ENCODE peak calls at places on chromosomes 13 and 19, in nine cellular contexts. R is DMS153; X is ecto neural progenitor cell; T is NCI-H1105 treated with DMSO at 0.1 percent for 48 hours; U is upper lobe of left lung; D is fibroblast of lung; G is T-helper 1 cell; A is activated CD4-positive, alpha-beta T cell treated with anti-CD3 and anti-CD28 coated beads, Interleukin-2, amount 10 ng/mL, durations not matched to agents 7 days and 5 days; H is GDM1. J is an unnamed sample.

GRCh38 chr13:110259651-110260050 is 47.3 kb downstream of the COL4A1 start:
- DNase-seq in T (no peak), A (no peak), G (no peak), X (no peak), H (no peak), U (no peak), D (no peak), R (no peak), J (no peak)

GRCh38 chr19:48513289-48514122 is 1.9 kb upstream of the LMTK3 start:
- DNase-seq in U (peak), R (peak), A (peak), T (peak), D (peak), G (no peak), H (peak), X (peak), J (peak)

GRCh38 chr19:30093966-30094770 is 152.1 kb downstream of the URI1 start:
- DNase-seq in H (no peak), R (no peak), G (no peak), U (peak), T (no peak), D (no peak), A (no peak), X (no peak), J (no peak)

GRCh38 chr19:58518261-58519086 is 1.1 kb downstream of the ZBTB45 start:
- DNase-seq in G (no peak), H (no peak), U (no peak), R (no peak), X (no peak), T (no peak), A (no peak), D (no peak), J (no peak)

GRCh38 chr19:17751103-17751911 is at the start of gene FCHO1:
- DNase-seq in A (peak), T (no peak), H (no peak), R (no peak), D (no peak), G (peak), X (peak), U (peak), J (no peak)

GRCh38 chr13:44140146-44140545 is 233.5 kb upstream of the SERP2 start:
- DNase-seq in H (no peak), T (peak), D (no peak), X (no peak), U (no peak), A (no peak), G (no peak), R (peak), J (no peak)

GRCh38 chr13:108609353-108609752 is 20.1 kb upstream of the MYO16 start:
- DNase-seq in R (no peak), T (peak), A (no peak), X (no peak), D (peak), U (no peak), H (no peak), G (no peak), J (no peak)

GRCh38 chr13:47039106-47039505 is 142.3 kb upstream of the HTR2A start:
- DNase-seq in G (no peak), D (peak), U (no peak), A (no peak), T (no peak), R (no peak), X (no peak), H (no peak), J (no peak)

GRCh38 chr13:25380082-25380481 is 8.3 kb downstream of the ATP8A2 start:
- DNase-seq in H (no peak), R (no peak), D (no peak), U (no peak), A (no peak), X (no peak), T (no peak), G (no peak), J (no peak)

GRCh38 chr13:98523455-98524102 is 53.3 kb downstream of the STK24 start:
- DNase-seq in T (no peak), H (no peak), X (no peak), G (no peak), R (no peak), A (no peak), U (no peak), D (no peak), J (no peak)

GRCh38 chr19:246551-246950 is 44.7 kb downstream of the PLPP2 start:
- DNase-seq in R (no peak), X (no peak), A (no peak), G (no peak), D (no peak), T (no peak), H (no peak), U (peak), J (no peak)

GRCh38 chr19:39200066-39200817 is 3.5 kb downstream of the NCCRP1 start:
- DNase-seq in U (peak), X (no peak), R (no peak), D (no peak), A (no peak), G (no peak), T (no peak), H (no peak), J (no peak)

GRCh38 chr19:18591735-18592385 is 3.3 kb downstream of the REX1BD start:
- DNase-seq in X (no peak), R (no peak), T (no peak), G (no peak), H (no peak), A (no peak), U (peak), D (no peak), J (no peak)

GRCh38 chr13:26887594-26887993 is 127.0 kb upstream of the GPR12 start:
- DNase-seq in X (no peak), H (no peak), G (no peak), R (no peak), T (no peak), U (no peak), D (no peak), A (no peak), J (no peak)

GRCh38 chr19:57830071-57830602 is at the start of gene ZNF587B:
- DNase-seq in D (peak), U (no peak), H (no peak), G (no peak), X (peak), R (no peak), T (peak), A (peak), J (no peak)

GRCh38 chr19:1067341-1068103 is 555 bp downstream of the ARHGAP45 start:
- DNase-seq in R (no peak), D (no peak), H (no peak), G (peak), X (no peak), U (peak), A (no peak), T (no peak), J (peak)

GRCh38 chr13:113022391-113023216 is 53.6 kb downstream of the MCF2L start:
- DNase-seq in R (no peak), A (no peak), H (no peak), U (peak), T (no peak), G (no peak), X (peak), D (no peak), J (no peak)

GRCh38 chr13:73835138-73835721 is 299.0 kb downstream of the KLF12 start:
- DNase-seq in D (peak), R (peak), U (no peak), G (no peak), X (no peak), H (no peak), T (peak), A (no peak), J (peak)

GRCh38 chr13:38577048-38577447 is 109.8 kb upstream of the FREM2 start:
- DNase-seq in U (no peak), G (no peak), T (no peak), R (no peak), X (no peak), A (no peak), D (peak), H (no peak), J (no peak)

GRCh38 chr13:46593403-46593802 is 40.4 kb downstream of the LRCH1 start:
- DNase-seq in H (no peak), A (peak), G (no peak), X (no peak), D (no peak), U (peak), R (no peak), T (no peak), J (no peak)

GRCh38 chr13:76523740-76524382 is 362.3 kb downstream of the KCTD12 start:
- DNase-seq in T (no peak), A (no peak), X (no peak), U (no peak), H (no peak), R (no peak), G (no peak), D (no peak), J (no peak)

GRCh38 chr19:9827325-9828238 is at the start of gene UBL5:
- DNase-seq in H (peak), T (peak), G (peak), U (peak), R (peak), X (peak), A (peak), D (peak), J (peak)

GRCh38 chr19:16429066-16429758 is 42.6 kb downstream of the EPS15L1 start:
- DNase-seq in U (peak), D (no peak), H (no peak), A (no peak), R (peak), T (peak), G (no peak), X (no peak), J (no peak)

GRCh38 chr19:55005684-55006488 is 32.2 kb downstream of the GP6 start:
- DNase-seq in U (no peak), A (peak), G (peak), H (peak), D (peak), R (peak), X (peak), T (peak), J (peak)

GRCh38 chr19:19655051-19655594 is 8.4 kb downstream of the ATP13A1 start:
- DNase-seq in U (peak), X (no peak), D (no peak), A (no peak), H (no peak), T (no peak), G (no peak), R (no peak), J (no peak)

GRCh38 chr19:29448046-29448445 is 77.7 kb upstream of the VSTM2B start:
- DNase-seq in A (no peak), D (no peak), U (no peak), G (no peak), T (no peak), H (no peak), R (no peak), X (peak), J (no peak)

GRCh38 chr19:56085571-56086275 is 35.4 kb downstream of the ZNF787 start:
- DNase-seq in G (no peak), X (no peak), U (no peak), R (no peak), A (no peak), T (no peak), H (no peak), D (no peak), J (no peak)

GRCh38 chr13:99690426-99691189 is 189.3 kb downstream of the TM9SF2 start:
- DNase-seq in R (no peak), H (no peak), X (no peak), D (no peak), U (no peak), T (no peak), G (no peak), A (no peak), J (no peak)

GRCh38 chr19:4567584-4568071 is 8.1 kb upstream of the SEMA6B start:
- DNase-seq in T (no peak), X (peak), U (peak), G (no peak), H (peak), A (peak), D (peak), R (peak), J (no peak)

GRCh38 chr19:22733691-22734090 is 50.3 kb downstream of the ZNF99 start:
- DNase-seq in H (no peak), T (no peak), U (no peak), X (no peak), D (no peak), A (no peak), G (no peak), R (no peak), J (no peak)

GRCh38 chr19:1874554-1875185 is 10.6 kb downstream of the ABHD17A start:
- DNase-seq in U (no peak), G (no peak), D (no peak), H (no peak), A (peak), T (peak), X (no peak), R (no peak), J (no peak)

GRCh38 chr13:30739646-30740642 is 4.6 kb downstream of the ALOX5AP start:
- DNase-seq in T (no peak), G (no peak), D (peak), A (peak), H (no peak), U (no peak), R (no peak), X (no peak), J (peak)

GRCh38 chr13:51623473-51623872 is 39.2 kb downstream of the WDFY2 start:
- DNase-seq in R (no peak), H (no peak), G (no peak), T (no peak), X (no peak), A (no peak), U (no peak), D (no peak), J (no peak)

GRCh38 chr13:111319998-111320911 is at the start of gene TEX29:
- DNase-seq in H (no peak), X (no peak), A (no peak), G (no peak), U (no peak), T (no peak), D (no peak), R (no peak), J (no peak)

GRCh38 chr13:38824342-38824741 is 137.5 kb downstream of the FREM2 start:
- DNase-seq in G (no peak), D (no peak), H (no peak), A (no peak), U (no peak), X (no peak), R (no peak), T (no peak), J (no peak)

GRCh38 chr13:105063676-105064075 is 1471.8 kb downstream of the EFNB2 start:
- DNase-seq in H (no peak), T (no peak), D (no peak), U (no peak), A (no peak), G (no peak), R (no peak), X (no peak), J (no peak)

J was measured in KG1.